ENCODE peak calls at places on chromosomes 7 and 10, in four cellular contexts. One of them, this sample, is unnamed.

GRCh38 chr10:90181251-90181691 is 479.9 kb downstream of the KIF20B start:
- DNase-seq in T-helper 2 cell: no peak
- DNase-seq in AG09309: no peak
- DNase-seq in Daoy: peak
- DNase-seq in this sample: no peak

GRCh38 chr10:16459428-16459939 is 22.7 kb downstream of the PTER start:
- DNase-seq in Daoy: no peak
- DNase-seq in AG09309: no peak
- DNase-seq in T-helper 2 cell: no peak
- DNase-seq in this sample: no peak

GRCh38 chr7:85000973-85001372 is 185.9 kb downstream of the SEMA3D start:
- DNase-seq in Daoy: no peak
- DNase-seq in T-helper 2 cell: no peak
- DNase-seq in AG09309: no peak
- DNase-seq in this sample: no peak

GRCh38 chr10:13483073-13483472 is 45.7 kb downstream of the BEND7 start:
- DNase-seq in AG09309: no peak
- DNase-seq in T-helper 2 cell: no peak
- DNase-seq in Daoy: no peak
- DNase-seq in this sample: no peak

GRCh38 chr7:11620822-11621395 is 211.1 kb downstream of the THSD7A start:
- DNase-seq in T-helper 2 cell: no peak
- DNase-seq in AG09309: no peak
- DNase-seq in Daoy: no peak
- DNase-seq in this sample: no peak

GRCh38 chr10:69804775-69805174 is 3.1 kb downstream of the COL13A1 start:
- DNase-seq in T-helper 2 cell: no peak
- DNase-seq in Daoy: no peak
- DNase-seq in AG09309: no peak
- DNase-seq in this sample: no peak

GRCh38 chr7:18208921-18209320 is 181.3 kb upstream of the PRPS1L1 start:
- DNase-seq in Daoy: no peak
- DNase-seq in T-helper 2 cell: no peak
- DNase-seq in AG09309: no peak
- DNase-seq in this sample: no peak

GRCh38 chr7:98569606-98570337 is 47.3 kb upstream of the NPTX2 start:
- DNase-seq in Daoy: peak
- DNase-seq in AG09309: no peak
- DNase-seq in T-helper 2 cell: no peak
- DNase-seq in this sample: no peak

GRCh38 chr7:14021069-14021468 is 31.6 kb upstream of the ETV1 start:
- DNase-seq in Daoy: peak
- DNase-seq in T-helper 2 cell: no peak
- DNase-seq in AG09309: no peak
- DNase-seq in this sample: peak

GRCh38 chr7:130277763-130278643 is 11.3 kb downstream of the CPA2 start:
- DNase-seq in T-helper 2 cell: no peak
- DNase-seq in AG09309: no peak
- DNase-seq in Daoy: peak
- DNase-seq in this sample: peak

GRCh38 chr10:62443866-62444265 is 69.7 kb downstream of the ZNF365 start:
- DNase-seq in AG09309: no peak
- DNase-seq in T-helper 2 cell: no peak
- DNase-seq in Daoy: no peak
- DNase-seq in this sample: no peak

GRCh38 chr10:29736325-29737208 is 101.8 kb upstream of the SVIL start:
- DNase-seq in Daoy: peak
- DNase-seq in AG09309: no peak
- DNase-seq in T-helper 2 cell: peak
- DNase-seq in this sample: peak

GRCh38 chr7:69108041-69108440 is 490.2 kb upstream of the AUTS2 start:
- DNase-seq in Daoy: no peak
- DNase-seq in T-helper 2 cell: no peak
- DNase-seq in AG09309: no peak
- DNase-seq in this sample: no peak

GRCh38 chr7:90212149-90212495 is 582 bp downstream of the STEAP2 start:
- DNase-seq in AG09309: no peak
- DNase-seq in T-helper 2 cell: no peak
- DNase-seq in Daoy: no peak
- DNase-seq in this sample: no peak

GRCh38 chr7:140061607-140061930 is 1.2 kb downstream of the PARP12 start:
- DNase-seq in Daoy: no peak
- DNase-seq in AG09309: no peak
- DNase-seq in T-helper 2 cell: no peak
- DNase-seq in this sample: no peak

GRCh38 chr10:70585555-70586243 is 16.8 kb downstream of the PRF1 start:
- DNase-seq in AG09309: no peak
- DNase-seq in T-helper 2 cell: no peak
- DNase-seq in Daoy: no peak
- DNase-seq in this sample: no peak

GRCh38 chr10:63346015-63346441 is 119.7 kb downstream of the JMJD1C start:
- DNase-seq in AG09309: no peak
- DNase-seq in Daoy: peak
- DNase-seq in T-helper 2 cell: no peak
- DNase-seq in this sample: peak

GRCh38 chr10:49448924-49449323 is 53.0 kb upstream of the DRGX start:
- DNase-seq in T-helper 2 cell: no peak
- DNase-seq in Daoy: no peak
- DNase-seq in AG09309: no peak
- DNase-seq in this sample: peak

GRCh38 chr7:148729984-148730733 is 31.5 kb downstream of the CUL1 start:
- DNase-seq in AG09309: no peak
- DNase-seq in Daoy: no peak
- DNase-seq in T-helper 2 cell: no peak
- DNase-seq in this sample: peak

GRCh38 chr10:13256627-13257026 is 22.5 kb upstream of the UCMA start:
- DNase-seq in AG09309: no peak
- DNase-seq in Daoy: no peak
- DNase-seq in T-helper 2 cell: no peak
- DNase-seq in this sample: no peak

GRCh38 chr7:48130658-48131108 is 40.6 kb upstream of the ABCA13 start:
- DNase-seq in T-helper 2 cell: no peak
- DNase-seq in Daoy: no peak
- DNase-seq in AG09309: no peak
- DNase-seq in this sample: peak

This sample was measured in ELR.